ENCODE peak calls at places on chromosomes 12 and 14, in eight cellular contexts. X is hypothalamus; B is A172; L is effector memory CD4-positive, alpha-beta T cell; U is skeletal muscle cell; J is GM03348; Q is DMS 273 treated with DMSO at 0.1 percent for 48 hours; E is midbrain. R is an unnamed sample.
A peak's percentile ranks its signal among the peaks of the same experiment; 100 is the strongest.

GRCh38 chr12:131131808-131132117 is 178.1 kb downstream of the ADGRD1 start:
- DNase-seq in Q (no peak), J (no peak), B (no peak), L (no peak), X (no peak), E (no peak), U (no peak), R (no peak)

GRCh38 chr12:5745251-5745888 is 199.7 kb downstream of the ANO2 start:
- DNase-seq in E (peak; percentile 76), U (no peak), B (peak; percentile 48), L (no peak), X (peak; percentile 13), J (peak; percentile 76), Q (no peak), R (no peak)

GRCh38 chr14:92450351-92451070 is 63.1 kb upstream of the RIN3 start:
- DNase-seq in Q (no peak), X (no peak), B (no peak), E (no peak), L (no peak), U (no peak), J (no peak), R (no peak)

GRCh38 chr12:131229426-131230339 is 276.0 kb downstream of the ADGRD1 start:
- DNase-seq in X (no peak), Q (no peak), B (no peak), J (no peak), U (no peak), E (no peak), L (no peak), R (no peak)

GRCh38 chr12:46224401-46224800 is 44.4 kb downstream of the SLC38A1 start:
- DNase-seq in J (peak; percentile 75), Q (no peak), U (peak; percentile 39), X (no peak), E (peak; percentile 38), L (no peak), B (no peak), R (no peak)

GRCh38 chr14:61211476-61212262 is 69.5 kb downstream of the TMEM30B start:
- DNase-seq in X (no peak), U (no peak), B (no peak), E (no peak), J (no peak), Q (no peak), L (no peak), R (no peak)

GRCh38 chr12:45839917-45840316 is 110.4 kb downstream of the ARID2 start:
- DNase-seq in B (no peak), J (no peak), Q (no peak), X (no peak), L (no peak), U (no peak), E (no peak), R (peak; percentile 2)

GRCh38 chr14:95432152-95433093 is 84.0 kb downstream of the SYNE3 start:
- DNase-seq in L (no peak), J (peak; percentile 68), Q (peak; percentile 44), U (no peak), E (peak; percentile 61), B (no peak), X (peak; percentile 18), R (no peak)

GRCh38 chr14:29273513-29273912 is 506.9 kb downstream of the FOXG1 start:
- DNase-seq in Q (no peak), U (no peak), E (no peak), L (no peak), X (no peak), J (no peak), B (no peak), R (no peak)

GRCh38 chr12:124523071-124523470 is 44.3 kb downstream of the NCOR2 start:
- DNase-seq in E (peak; percentile 30), U (no peak), X (no peak), J (peak; percentile 59), L (no peak), Q (peak; percentile 70), B (no peak), R (no peak)

GRCh38 chr14:74089251-74090020 is 4.7 kb downstream of the LIN52 start:
- DNase-seq in E (no peak), L (no peak), X (no peak), B (no peak), J (no peak), Q (no peak), U (no peak), R (no peak)

GRCh38 chr12:75345531-75345930 is 11.1 kb downstream of the GLIPR1L1 start:
- DNase-seq in U (no peak), B (peak; percentile 67), J (no peak), X (no peak), Q (no peak), L (no peak), E (no peak), R (no peak)

GRCh38 chr14:55581011-55581806 is 1.2 kb downstream of the KTN1 start:
- DNase-seq in Q (no peak), E (peak; percentile 30), L (peak; percentile 16), X (peak; percentile 29), J (peak; percentile 57), B (peak; percentile 22), U (no peak), R (peak; percentile 65)

GRCh38 chr12:101891462-101891971 is 14.1 kb downstream of the DRAM1 start:
- DNase-seq in B (peak; percentile 74), L (no peak), E (no peak), X (no peak), U (peak; percentile 29), J (peak; percentile 67), Q (no peak), R (peak; percentile 52)

GRCh38 chr12:19036673-19037357 is 92.7 kb upstream of the PLEKHA5 start:
- DNase-seq in X (no peak), J (no peak), L (no peak), E (no peak), B (peak; percentile 10), U (no peak), Q (no peak), R (no peak)

GRCh38 chr14:100845341-100845740 is 19.4 kb downstream of the MEG3 start:
- DNase-seq in U (no peak), Q (no peak), J (no peak), E (no peak), X (no peak), L (no peak), B (no peak), R (no peak)

GRCh38 chr14:104441275-104442106 is 138.1 kb upstream of the C14orf180 start:
- DNase-seq in L (no peak), J (no peak), X (no peak), B (no peak), E (no peak), U (no peak), Q (no peak), R (no peak)

GRCh38 chr12:131918311-131919050 is 10.6 kb upstream of the PUS1 start:
- DNase-seq in J (no peak), U (no peak), B (no peak), L (no peak), Q (no peak), X (no peak), E (no peak), R (no peak)